ENCODE peak calls at places on chromosomes 4 and X, in six cellular contexts. R is stimulated activated naive CD8-positive, alpha-beta T cell treated with anti-CD3 and anti-CD28 coated beads, Interleukin-15, Interleukin-2, amounts not matched to agents 100 U/mL and 50 U/mL, for 24 hours; S is HFF-Myc; D is B cell; Z is Right ventricle myocardium superior; J is mammary epithelial cell. X is an unnamed sample.

GRCh38 chrX:120309873-120310730 is 1.2 kb downstream of the TMEM255A start:
- DNase-seq in R (peak), S (no peak), D (no peak), Z (no peak), J (no peak), X (no peak)

GRCh38 chrX:136130931-136131843 is 16.1 kb upstream of the FHL1 start:
- DNase-seq in R (peak), S (peak), D (no peak), Z (no peak), J (peak), X (no peak)

GRCh38 chr4:21765810-21766407 is 182.7 kb downstream of the KCNIP4 start:
- DNase-seq in R (peak), S (no peak), D (peak), Z (no peak), J (peak), X (peak)

GRCh38 chrX:88170528-88170927 is 576.5 kb upstream of the CPXCR1 start:
- DNase-seq in R (no peak), S (no peak), D (no peak), Z (no peak), J (no peak), X (no peak)

GRCh38 chr4:105060628-105061027 is 86.0 kb upstream of the TET2 start:
- DNase-seq in R (peak), S (no peak), D (peak), Z (no peak), J (peak), X (no peak)

GRCh38 chrX:47380268-47380667 is 9.9 kb downstream of the ZNF157 start:
- DNase-seq in R (peak), S (no peak), D (peak), Z (peak), J (peak), X (no peak)

GRCh38 chr4:26093561-26093960 is 179.5 kb downstream of the SMIM20 start:
- DNase-seq in R (no peak), S (no peak), D (no peak), Z (no peak), J (no peak), X (no peak)

GRCh38 chrX:45801554-45801953 is 600.9 kb upstream of the DIPK2B start:
- DNase-seq in R (no peak), S (no peak), D (no peak), Z (no peak), J (peak), X (no peak)

GRCh38 chr4:91113130-91113706 is 986.0 kb downstream of the CCSER1 start:
- DNase-seq in R (no peak), S (no peak), D (no peak), Z (no peak), J (peak), X (no peak)

GRCh38 chrX:68419934-68420333 is 13.4 kb downstream of the OPHN1 start:
- DNase-seq in R (no peak), S (no peak), D (no peak), Z (no peak), J (no peak), X (no peak)

GRCh38 chr4:82733636-82734035 is 65.0 kb downstream of the SCD5 start:
- DNase-seq in R (peak), S (no peak), D (no peak), Z (no peak), J (peak), X (no peak)

GRCh38 chr4:94833394-94833793 is 75.6 kb downstream of the BMPR1B start:
- DNase-seq in R (no peak), S (no peak), D (no peak), Z (no peak), J (no peak), X (no peak)

GRCh38 chr4:172650758-172651495 is 517.7 kb upstream of the GALNT7 start:
- DNase-seq in R (no peak), S (no peak), D (no peak), Z (no peak), J (no peak), X (no peak)

GRCh38 chr4:6440506-6441201 is 31.8 kb downstream of the PPP2R2C start:
- DNase-seq in R (no peak), S (no peak), D (no peak), Z (no peak), J (no peak), X (no peak)

GRCh38 chrX:53435997-53436396 is 1.8 kb upstream of the HSD17B10 start:
- DNase-seq in R (peak), S (no peak), D (peak), Z (peak), J (peak), X (peak)

GRCh38 chrX:40094041-40094899 is 3.5 kb downstream of the BCOR start:
- DNase-seq in R (no peak), S (no peak), D (no peak), Z (peak), J (no peak), X (no peak)

GRCh38 chrX:24498975-24499374 is 33.9 kb downstream of the PDK3 start:
- DNase-seq in R (no peak), S (no peak), D (peak), Z (no peak), J (peak), X (no peak)

GRCh38 chr4:183264614-183265013 is 55.5 kb downstream of the CLDN22 start:
- DNase-seq in R (no peak), S (no peak), D (no peak), Z (no peak), J (no peak), X (no peak)

GRCh38 chr4:84750260-84750955 is 167.5 kb downstream of the CDS1 start:
- DNase-seq in R (no peak), S (peak), D (peak), Z (no peak), J (peak), X (peak)

GRCh38 chr4:140151700-140152014 is 2.3 kb downstream of the MAML3 start:
- DNase-seq in R (no peak), S (peak), D (peak), Z (peak), J (peak), X (peak)

GRCh38 chrX:88586317-88586716 is 160.7 kb upstream of the CPXCR1 start:
- DNase-seq in R (no peak), S (no peak), D (no peak), Z (no peak), J (no peak), X (no peak)

GRCh38 chr4:55509272-55509671 is 37.4 kb downstream of the CLOCK start:
- DNase-seq in R (no peak), S (no peak), D (no peak), Z (no peak), J (no peak), X (no peak)

GRCh38 chrX:14026121-14026520 is 3.6 kb downstream of the GEMIN8 start:
- DNase-seq in R (no peak), S (no peak), D (no peak), Z (no peak), J (no peak), X (no peak)

GRCh38 chr4:39976945-39977488 is 694 bp downstream of the PDS5A start:
- DNase-seq in R (peak), S (no peak), D (peak), Z (peak), J (peak), X (no peak)

GRCh38 chrX:72050011-72050410 is 81.7 kb downstream of the RTL5 start:
- DNase-seq in R (no peak), S (peak), D (no peak), Z (no peak), J (no peak), X (no peak)

GRCh38 chr4:111991797-111992196 is 153.5 kb upstream of the FAM241A start:
- DNase-seq in R (no peak), S (peak), D (no peak), Z (no peak), J (peak), X (peak)

X was measured in pulmonary artery endothelial cell.